ENCODE peak calls at places on chromosomes 3 and 15, in five cellular contexts. H is neural progenitor cell; O is naive thymus-derived CD4-positive, alpha-beta T cell; B is neuronal stem cell; L is body of pancreas. Q is an unnamed sample.

GRCh38 chr3:153173758-153174516 is 11.9 kb downstream of the RAP2B start:
- DNase-seq in H (no peak), B (no peak), L (no peak), O (no peak), Q (no peak)

GRCh38 chr3:46213201-46213600 is 5.1 kb upstream of the CCR1 start:
- DNase-seq in L (no peak), H (no peak), O (peak; percentile 38), B (no peak), Q (no peak)

GRCh38 chr3:129530331-129530761 is 1.9 kb downstream of the RHO start:
- DNase-seq in H (peak; percentile 64), L (no peak), B (no peak), O (no peak), Q (no peak)

GRCh38 chr3:29280675-29281264 is at the start of gene RBMS3:
- DNase-seq in L (peak; percentile 47), O (no peak), H (peak; percentile 83), B (peak; percentile 64), Q (peak; percentile 95)

GRCh38 chr15:26102988-26103387 is 239.9 kb upstream of the ATP10A start:
- DNase-seq in O (no peak), B (no peak), H (no peak), L (no peak), Q (no peak)

GRCh38 chr3:175270199-175270837 is 411.2 kb downstream of the NAALADL2 start:
- DNase-seq in B (no peak), O (no peak), H (no peak), L (no peak), Q (no peak)

GRCh38 chr3:71089271-71089670 is 494.3 kb downstream of the FOXP1 start:
- DNase-seq in B (no peak), O (no peak), L (no peak), H (no peak), Q (no peak)

GRCh38 chr3:187209501-187209900 is 12.2 kb downstream of the RTP1 start:
- DNase-seq in B (no peak), L (no peak), H (no peak), O (no peak), Q (no peak)

GRCh38 chr3:191592105-191592504 is 131.1 kb downstream of the PYDC2 start:
- DNase-seq in O (no peak), B (no peak), H (no peak), L (no peak), Q (no peak)

GRCh38 chr3:69787436-69788168 is 48.3 kb downstream of the MITF start:
- DNase-seq in B (no peak), O (no peak), L (no peak), H (no peak), Q (no peak)

GRCh38 chr3:173584834-173585831 is 187.6 kb downstream of the NLGN1 start:
- DNase-seq in L (peak; percentile 24), O (no peak), B (peak; percentile 77), H (peak; percentile 83), Q (no peak)

GRCh38 chr3:140276698-140277097 is 341.7 kb downstream of the CLSTN2 start:
- DNase-seq in O (no peak), H (peak; percentile 60), L (no peak), B (no peak), Q (peak; percentile 80)

GRCh38 chr15:48634934-48635333 is 10.6 kb downstream of the FBN1 start:
- DNase-seq in H (no peak), O (no peak), L (no peak), B (no peak), Q (no peak)

GRCh38 chr15:79032656-79033055 is 57.9 kb downstream of the RASGRF1 start:
- DNase-seq in O (no peak), B (no peak), H (no peak), L (no peak), Q (no peak)

GRCh38 chr15:90327313-90327712 is 24.8 kb upstream of the ZNF774 start:
- DNase-seq in B (no peak), H (no peak), O (no peak), L (no peak), Q (no peak)

GRCh38 chr3:32146669-32147315 is 40.4 kb downstream of the GPD1L start:
- DNase-seq in B (no peak), O (no peak), L (no peak), H (no peak), Q (no peak)

GRCh38 chr15:100680726-100681125 is 78.3 kb downstream of the ASB7 start:
- DNase-seq in H (no peak), B (no peak), O (no peak), L (no peak), Q (peak; percentile 53)

GRCh38 chr3:161500057-161500836 is 3.6 kb downstream of the OTOL1 start:
- DNase-seq in L (no peak), B (no peak), H (no peak), O (no peak), Q (no peak)

GRCh38 chr3:55243686-55244085 is 243.4 kb downstream of the WNT5A start:
- DNase-seq in L (no peak), O (no peak), B (no peak), H (peak; percentile 28), Q (peak; percentile 37)

GRCh38 chr3:112437146-112438022 is 61.9 kb downstream of the BTLA start:
- DNase-seq in L (no peak), H (peak; percentile 4), B (no peak), O (peak; percentile 10), Q (no peak)

GRCh38 chr3:109687626-109688025 is 350.3 kb upstream of the DPPA4 start:
- DNase-seq in O (no peak), H (peak; percentile 63), L (no peak), B (peak; percentile 37), Q (no peak)

GRCh38 chr3:29335438-29335837 is 54.6 kb downstream of the RBMS3 start:
- DNase-seq in B (peak; percentile 6), O (no peak), H (peak; percentile 49), L (peak; percentile 57), Q (no peak)

GRCh38 chr15:66761723-66762595 is 59.9 kb downstream of the SMAD6 start:
- DNase-seq in O (no peak), B (no peak), H (no peak), L (no peak), Q (no peak)

GRCh38 chr3:196995646-196996355 is 27.2 kb upstream of the PIGZ start:
- DNase-seq in O (no peak), H (no peak), L (no peak), B (no peak), Q (no peak)

GRCh38 chr3:65828706-65829105 is 210.0 kb downstream of the MAGI1 start:
- DNase-seq in L (no peak), H (no peak), B (no peak), O (no peak), Q (no peak)

DNA sequence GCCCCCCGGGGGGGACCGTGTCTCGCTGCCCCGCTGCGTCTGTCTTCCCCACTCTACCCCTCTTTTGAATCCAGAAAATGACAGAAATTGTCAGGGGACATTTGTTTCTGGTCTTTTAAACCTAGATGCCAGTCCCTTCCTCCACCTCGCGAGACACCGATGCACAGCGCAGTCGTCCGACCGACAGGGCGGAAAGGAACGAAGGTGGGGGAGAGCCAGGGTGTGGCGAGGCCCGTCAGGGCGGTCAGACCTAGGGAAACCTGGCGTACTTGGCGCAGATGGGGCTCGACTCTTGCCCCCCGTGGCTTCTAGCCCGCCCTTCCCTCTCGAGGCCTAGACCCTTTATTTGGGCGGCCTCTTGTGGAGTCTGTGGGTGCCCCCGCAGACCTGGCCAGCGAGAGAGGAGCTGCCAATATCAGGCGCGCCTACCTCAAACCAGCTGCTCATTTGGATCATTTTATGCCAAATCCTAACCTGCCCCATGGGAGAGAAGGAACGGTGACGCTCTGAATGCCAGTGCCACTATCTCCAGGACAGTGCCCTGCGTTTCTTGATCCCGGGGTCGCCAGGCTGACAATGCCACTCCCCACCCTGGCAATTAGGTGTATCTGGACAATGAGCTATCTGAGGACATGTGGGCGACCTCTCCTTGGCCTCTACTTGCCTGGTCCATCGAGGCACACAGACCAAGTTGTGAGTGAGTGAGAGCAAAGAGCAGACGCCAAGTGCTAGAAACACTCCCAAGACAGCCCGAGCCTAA is 500 bp upstream of the RAB6B start:
- DNase-seq in B (no peak), O (no peak), L (no peak), H (peak; percentile 50), Q (peak; percentile 84)
- H3K4me3 ChIP-seq in B (peak overlapping the region; percentile 90), O (no peak overlapping the region), L (peak overlapping the region; percentile 83), H (peak overlapping the region; percentile 97), Q (peak overlapping the region; percentile 82)

GRCh38 chr15:65066001-65066634 is 1.7 kb downstream of the RASL12 start:
- DNase-seq in L (no peak), O (no peak), B (no peak), H (peak; percentile 30), Q (no peak)
- H3K27ac ChIP-seq in L (no peak overlapping the region), O (no peak overlapping the region), B (no peak overlapping the region), H (no peak overlapping the region), Q (peak overlapping the region; percentile 97)

GRCh38 chr3:75610773-75611172 is 53.4 kb upstream of the FRG2C start:
- DNase-seq in L (no peak), B (no peak), O (no peak), H (no peak), Q (no peak)
- H3K4me1 ChIP-seq in L (no peaks in the 10 kb centered on the region), B (no peaks in the 10 kb centered on the region), O (no peaks in the 10 kb centered on the region), H (no peaks in the 10 kb centered on the region), Q (no peaks in the 10 kb centered on the region)

GRCh38 chr15:69824877-69825406 is 272.8 kb downstream of the TLE3 start:
- DNase-seq in B (no peak), L (no peak), O (no peak), H (no peak), Q (no peak)

GRCh38 chr15:69824075-69824876 is 273.4 kb downstream of the TLE3 start:
- DNase-seq in H (peak; percentile 42), L (no peak), B (no peak), O (no peak), Q (no peak)

GRCh38 chr15:69827751-69828150 is 270.0 kb downstream of the TLE3 start:
- DNase-seq in L (no peak), B (no peak), H (no peak), O (no peak), Q (no peak)

GRCh38 chr15:69826818-69827174 is 270.9 kb downstream of the TLE3 start:
- DNase-seq in L (no peak), H (no peak), B (no peak), O (no peak), Q (no peak)

GRCh38 chr15:69825941-69826817 is 271.5 kb downstream of the TLE3 start:
- DNase-seq in H (peak; percentile 70), O (no peak), B (no peak), L (no peak), Q (no peak)
- H3K4me3 ChIP-seq in H (no peak overlapping the region), O (no peak overlapping the region), B (no peak overlapping the region), L (no peak overlapping the region), Q (no peak overlapping the region)